ENCODE peak calls at places on chromosomes 11 and 22, in four cellular contexts. L, R, U and Q are unnamed samples.

GRCh38 chr22:19232620-19233019 is 54.1 kb upstream of the SLC25A1 start:
- DNase-seq in L (no peak), R (peak; percentile 24), U (no peak), Q (no peak)

GRCh38 chr11:114358711-114359110 is 41.6 kb downstream of the C11orf71 start:
- DNase-seq in L (no peak), R (no peak), U (no peak), Q (no peak)

GRCh38 chr22:29617922-29618629 is 14.6 kb downstream of the NF2 start:
- DNase-seq in L (no peak), R (no peak), U (no peak), Q (no peak)

GRCh38 chr11:112831969-112832368 is 129.3 kb upstream of the NCAM1 start:
- DNase-seq in L (no peak), R (no peak), U (no peak), Q (no peak)

GRCh38 chr11:92865352-92865751 is 104.1 kb upstream of the MTNR1B start:
- DNase-seq in L (no peak), R (no peak), U (no peak), Q (no peak)

GRCh38 chr22:50469377-50470305 is 5.2 kb downstream of the SBF1 start:
- DNase-seq in L (peak; percentile 92), R (peak; percentile 51), U (no peak), Q (peak; percentile 70)

GRCh38 chr11:112132737-112133136 is 31.2 kb downstream of the IL18 start:
- DNase-seq in L (no peak), R (no peak), U (no peak), Q (no peak)

GRCh38 chr22:22032099-22032905 is 49.7 kb upstream of the TOP3B start:
- DNase-seq in L (no peak), R (no peak), U (no peak), Q (no peak)

GRCh38 chr11:67117667-67118058 is 1.4 kb upstream of the KDM2A start:
- DNase-seq in L (no peak), R (peak; percentile 22), U (no peak), Q (no peak)

GRCh38 chr22:49349841-49350381 is 477.8 kb downstream of the BRD1 start:
- DNase-seq in L (no peak), R (no peak), U (no peak), Q (no peak)

GRCh38 chr22:28142361-28142801 is 223.3 kb upstream of the PITPNB start:
- DNase-seq in L (no peak), R (peak; percentile 90), U (peak; percentile 46), Q (no peak)

GRCh38 chr22:33883561-33883960 is 36.7 kb downstream of the LARGE1 start:
- DNase-seq in L (no peak), R (no peak), U (no peak), Q (no peak)

GRCh38 chr11:103959279-103959930 is 77.0 kb upstream of the DDI1 start:
- DNase-seq in L (no peak), R (no peak), U (no peak), Q (no peak)

GRCh38 chr11:1230121-1230455 is 7.2 kb downstream of the MUC5B start:
- DNase-seq in L (no peak), R (no peak), U (no peak), Q (peak; percentile 48)

GRCh38 chr22:35124674-35125219 is 58.8 kb downstream of the ISX start:
- DNase-seq in L (no peak), R (no peak), U (no peak), Q (no peak)

GRCh38 chr11:33779849-33780528 is 5.7 kb upstream of the FBXO3 start:
- DNase-seq in L (no peak), R (no peak), U (no peak), Q (no peak)

GRCh38 chr11:118126082-118126838 is 26.4 kb downstream of the SCN4B start:
- DNase-seq in L (no peak), R (no peak), U (no peak), Q (no peak)

GRCh38 chr11:19380375-19380774 is 139.6 kb upstream of the E2F8 start:
- DNase-seq in L (no peak), R (peak; percentile 3), U (no peak), Q (peak; percentile 21)

GRCh38 chr11:124898711-124899110 is 1.0 kb upstream of the ROBO4 start:
- DNase-seq in L (no peak), R (no peak), U (no peak), Q (peak; percentile 13)

GRCh38 chr11:112658521-112658920 is 302.7 kb upstream of the NCAM1 start:
- DNase-seq in L (no peak), R (no peak), U (no peak), Q (no peak)

GRCh38 chr22:49513358-49513851 is 314.3 kb downstream of the BRD1 start:
- DNase-seq in L (no peak), R (no peak), U (no peak), Q (no peak)

GRCh38 chr22:19713650-19714319 is 518 bp upstream of the SEPTIN5 start:
- DNase-seq in L (no peak), R (no peak), U (no peak), Q (peak; percentile 41)

GRCh38 chr11:104366321-104366734 is 202.4 kb upstream of the PDGFD start:
- DNase-seq in L (no peak), R (no peak), U (no peak), Q (no peak)

GRCh38 chr22:19970479-19971275 is 29.1 kb upstream of the TXNRD2 start:
- DNase-seq in L (peak; percentile 60), R (peak; percentile 75), U (peak; percentile 84), Q (peak; percentile 85)

GRCh38 chr22:40238425-40239344 is 61.0 kb downstream of the TNRC6B start:
- DNase-seq in L (no peak), R (peak; percentile 59), U (no peak), Q (no peak)

GRCh38 chr11:123429851-123430735 is at the start of gene GRAMD1B:
- DNase-seq in L (peak; percentile 50), R (peak; percentile 93), U (peak; percentile 75), Q (peak; percentile 61)

GRCh38 chr11:77093987-77094840 is 8.4 kb upstream of the OMP start:
- DNase-seq in L (no peak), R (no peak), U (no peak), Q (no peak)